ENCODE peak calls at places on chromosomes 4 and X, in ten cellular contexts. V, Z, L, Q, Y, P, M, U, O and K are unnamed samples.

GRCh38 chrX:116379854-116380253 is 56.6 kb upstream of the SLC6A14 start:
- DNase-seq in M (peak), Y (peak), Z (no peak), Q (peak), U (no peak), P (no peak), V (peak), L (no peak), O (no peak), K (peak)

GRCh38 chr4:186666252-186666651 is 57.4 kb downstream of the FAT1 start:
- DNase-seq in Z (no peak), Q (no peak), O (no peak), Y (peak), L (no peak), U (no peak), V (no peak), M (no peak), P (no peak), K (no peak)

GRCh38 chr4:78361621-78362120 is 189.9 kb upstream of the ANXA3 start:
- DNase-seq in Z (no peak), V (no peak), P (no peak), U (no peak), L (no peak), O (no peak), M (no peak), Y (no peak), Q (no peak), K (no peak)

GRCh38 chr4:83556836-83557235 is 20.9 kb downstream of the GPAT3 start:
- DNase-seq in U (no peak), M (no peak), V (no peak), Z (no peak), P (no peak), Q (no peak), O (no peak), Y (no peak), L (no peak), K (no peak)

GRCh38 chr4:37503231-37503630 is 182.9 kb downstream of the RELL1 start:
- DNase-seq in M (no peak), P (no peak), V (no peak), Z (no peak), O (no peak), Y (no peak), U (no peak), L (no peak), Q (no peak), K (no peak)

GRCh38 chr4:129623233-129623632 is 527.3 kb downstream of the C4orf33 start:
- DNase-seq in Y (no peak), Z (no peak), O (no peak), P (no peak), M (no peak), L (no peak), Q (no peak), V (no peak), U (no peak), K (no peak)

GRCh38 chrX:148929686-148930085 is 429.3 kb downstream of the AFF2 start:
- DNase-seq in Z (no peak), U (no peak), Y (peak), L (no peak), P (no peak), V (no peak), Q (no peak), M (no peak), O (no peak), K (no peak)

GRCh38 chr4:132332932-132333722 is 816.0 kb upstream of the PCDH10 start:
- DNase-seq in L (no peak), P (no peak), O (no peak), U (no peak), Q (no peak), Y (no peak), V (peak), M (peak), Z (peak), K (no peak)

GRCh38 chrX:77427586-77427985 is 19.6 kb upstream of the FGF16 start:
- DNase-seq in U (no peak), P (no peak), Y (no peak), Z (no peak), M (no peak), Q (no peak), L (no peak), O (no peak), V (no peak), K (no peak)

GRCh38 chr4:159284733-159285132 is 181.9 kb downstream of the RAPGEF2 start:
- DNase-seq in V (no peak), P (no peak), Q (no peak), M (no peak), L (no peak), Z (no peak), U (no peak), O (no peak), Y (no peak), K (no peak)

GRCh38 chr4:84719115-84719514 is 136.2 kb downstream of the CDS1 start:
- DNase-seq in Y (no peak), Z (no peak), U (no peak), P (no peak), L (no peak), Q (no peak), V (no peak), O (no peak), M (peak), K (no peak)

GRCh38 chrX:120120223-120120622 is 4.5 kb upstream of the RHOXF1 start:
- DNase-seq in Q (no peak), Y (peak), M (no peak), Z (no peak), U (no peak), O (no peak), L (no peak), V (no peak), P (no peak), K (no peak)

GRCh38 chr4:20017035-20017434 is 234.7 kb upstream of the SLIT2 start:
- DNase-seq in P (no peak), Z (no peak), U (no peak), Y (peak), O (no peak), M (peak), Q (no peak), V (no peak), L (no peak), K (no peak)

GRCh38 chr4:112312610-112313239 is 15.6 kb downstream of the ALPK1 start:
- DNase-seq in P (no peak), Y (no peak), U (no peak), Q (no peak), V (no peak), Z (no peak), L (no peak), M (no peak), O (no peak), K (no peak)

GRCh38 chrX:14026121-14026520 is 3.6 kb downstream of the GEMIN8 start:
- DNase-seq in M (no peak), Q (no peak), P (no peak), Z (no peak), V (no peak), O (no peak), U (no peak), L (no peak), Y (no peak), K (no peak)

GRCh38 chr4:36244257-36245084 is at the start of gene ARAP2:
- DNase-seq in Q (peak), M (peak), L (no peak), U (no peak), V (no peak), O (no peak), Z (peak), P (peak), Y (peak), K (peak)

GRCh38 chr4:98657531-98658286 is 702 bp downstream of the TSPAN5 start:
- DNase-seq in Z (peak), Q (peak), L (no peak), O (no peak), Y (peak), M (peak), P (peak), U (no peak), V (peak), K (peak)

GRCh38 chr4:159105761-159106243 is 2.9 kb downstream of the RAPGEF2 start:
- DNase-seq in L (no peak), O (no peak), Z (no peak), U (no peak), V (no peak), Q (no peak), Y (peak), M (peak), P (no peak), K (no peak)

GRCh38 chr4:175705407-175705806 is 106.7 kb downstream of the GPM6A start:
- DNase-seq in Z (no peak), Y (no peak), V (peak), U (no peak), P (no peak), O (no peak), L (no peak), M (peak), Q (peak), K (no peak)

GRCh38 chr4:146308951-146309350 is 94.6 kb downstream of the REELD1 start:
- DNase-seq in U (no peak), Q (no peak), Y (peak), V (no peak), L (no peak), O (no peak), P (no peak), M (no peak), Z (no peak), K (no peak)

GRCh38 chrX:54413753-54414152 is 26.5 kb upstream of the TSR2 start:
- DNase-seq in O (no peak), P (no peak), Z (no peak), Y (no peak), M (peak), L (no peak), V (no peak), Q (no peak), U (no peak), K (no peak)

GRCh38 chrX:132750312-132751042 is 208.0 kb downstream of the HS6ST2 start:
- DNase-seq in M (peak), L (no peak), O (no peak), V (no peak), Y (no peak), Q (no peak), P (no peak), U (no peak), Z (no peak), K (no peak)
- H3K27ac ChIP-seq in M (no peak), L (no peak), O (no peak), V (no peak), Y (no peak), Q (no peak), P (no peak), U (no peak), Z (no peak), K (no peak)

GRCh38 chr4:5814421-5814820 is 78.5 kb downstream of the CRMP1 start:
- DNase-seq in V (no peak), Q (no peak), L (no peak), M (no peak), Z (no peak), U (no peak), O (no peak), P (no peak), Y (no peak), K (no peak)

GRCh38 chr4:5810151-5810550 is 82.7 kb downstream of the CRMP1 start:
- DNase-seq in V (no peak), Y (no peak), O (no peak), P (no peak), Q (no peak), M (no peak), L (no peak), U (no peak), Z (no peak), K (no peak)

GRCh38 chr4:5813882-5814255 is 79.0 kb downstream of the CRMP1 start:
- DNase-seq in Q (no peak), Y (no peak), P (no peak), M (no peak), O (no peak), L (no peak), V (no peak), Z (no peak), U (no peak), K (no peak)

GRCh38 chr4:5810770-5811430 is 82.0 kb downstream of the CRMP1 start:
- DNase-seq in P (no peak), O (no peak), M (no peak), Z (no peak), L (no peak), Q (no peak), V (no peak), Y (no peak), U (no peak), K (no peak)

DNA sequence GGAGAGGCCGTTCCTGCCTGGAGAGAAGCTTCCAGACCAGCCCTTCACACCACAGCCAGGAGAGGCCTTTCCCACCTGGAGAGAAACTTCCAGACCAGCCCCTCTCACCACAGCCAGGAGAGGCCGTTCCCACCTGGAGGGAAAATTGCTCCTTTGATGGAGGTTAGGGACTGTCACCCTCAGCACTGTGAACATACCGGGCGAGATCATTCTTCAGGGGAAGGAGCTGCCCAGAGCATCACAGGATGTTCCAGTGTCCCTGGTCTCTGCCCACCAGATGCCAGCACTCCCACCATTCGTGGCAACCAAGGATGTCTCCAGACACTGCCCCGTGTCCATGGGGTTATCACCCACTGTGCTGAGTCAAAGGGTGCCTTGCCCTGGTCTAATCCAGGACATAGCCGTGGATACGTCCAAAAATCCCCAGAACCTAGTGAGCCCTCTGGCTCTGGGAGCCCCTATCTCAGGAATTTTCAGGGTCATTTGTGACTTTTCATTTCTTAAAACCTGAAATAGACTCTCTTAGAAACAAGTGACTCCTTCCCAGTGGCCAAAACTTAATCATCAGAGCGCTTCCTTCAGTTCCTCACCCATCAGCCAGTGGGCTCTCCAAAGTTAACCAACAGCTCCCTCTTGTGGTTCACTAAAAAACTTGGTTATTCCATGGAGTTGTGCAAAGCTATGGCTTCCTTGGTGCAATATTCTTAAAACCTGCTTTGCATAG is 80.2 kb downstream of the CRMP1 start:
- DNase-seq in L (no peak), Z (peak), U (no peak), Q (no peak), V (peak), O (no peak), M (peak), Y (peak), P (no peak), K (peak)
- TF ChIP-seq CTCF in L (peak), Z (peak), U (peak), Q (peak), V (peak), O (peak), M (peak), Y (peak), P (peak), K (peak)

GRCh38 chr4:80045831-80046230 is 27.2 kb downstream of the ANTXR2 start:
- DNase-seq in L (no peak), O (no peak), Z (no peak), U (no peak), P (no peak), V (no peak), M (peak), Q (no peak), Y (peak), K (no peak)
- H3K27ac ChIP-seq in L (peak), O (peak), Z (no peak), U (no peak), P (no peak), V (no peak), M (peak), Q (peak), Y (no peak), K (no peak)

DNA sequence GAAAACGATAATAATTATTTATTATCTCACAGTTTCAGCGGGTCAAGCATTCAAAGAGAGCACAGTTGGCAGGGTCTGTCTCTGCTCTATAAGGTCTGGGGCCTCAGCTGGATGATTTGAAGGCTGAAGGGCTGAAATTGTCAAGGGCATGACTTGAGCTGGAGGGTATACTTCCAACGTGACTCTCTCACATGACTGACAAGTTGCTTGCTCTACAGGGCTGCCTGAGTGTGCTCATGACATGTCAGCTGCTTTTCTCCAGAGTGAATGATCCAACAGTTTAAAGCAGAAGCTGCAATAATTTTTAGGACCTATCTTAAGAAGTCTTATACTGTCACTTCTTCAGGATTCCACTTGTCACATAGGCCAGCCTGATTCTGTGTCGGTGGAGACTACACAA is 51.2 kb downstream of the TIGD2 start:
- DNase-seq in M (no peak), Y (no peak), Z (no peak), Q (no peak), L (no peak), U (no peak), V (no peak), O (no peak), P (no peak), K (no peak)
- TF ChIP-seq CTCF in M (no peak), Y (no peak), Z (no peak), Q (no peak), L (no peak), U (no peak), V (no peak), O (no peak), P (no peak), K (no peak)

GRCh38 chr4:14115106-14115505 is 487.6 kb upstream of the BOD1L1 start:
- DNase-seq in Z (no peak), V (no peak), Y (no peak), L (no peak), U (no peak), Q (no peak), O (no peak), M (no peak), P (no peak), K (no peak)

GRCh38 chr4:14117575-14118228 is 490.2 kb upstream of the BOD1L1 start:
- DNase-seq in M (no peak), U (no peak), L (no peak), Q (peak), P (no peak), Y (no peak), Z (no peak), V (no peak), O (no peak), K (no peak)

GRCh38 chr4:14110407-14110806 is 482.9 kb upstream of the BOD1L1 start:
- DNase-seq in Z (no peak), L (no peak), V (no peak), U (no peak), Y (peak), P (no peak), Q (no peak), M (peak), O (no peak), K (no peak)

DNA sequence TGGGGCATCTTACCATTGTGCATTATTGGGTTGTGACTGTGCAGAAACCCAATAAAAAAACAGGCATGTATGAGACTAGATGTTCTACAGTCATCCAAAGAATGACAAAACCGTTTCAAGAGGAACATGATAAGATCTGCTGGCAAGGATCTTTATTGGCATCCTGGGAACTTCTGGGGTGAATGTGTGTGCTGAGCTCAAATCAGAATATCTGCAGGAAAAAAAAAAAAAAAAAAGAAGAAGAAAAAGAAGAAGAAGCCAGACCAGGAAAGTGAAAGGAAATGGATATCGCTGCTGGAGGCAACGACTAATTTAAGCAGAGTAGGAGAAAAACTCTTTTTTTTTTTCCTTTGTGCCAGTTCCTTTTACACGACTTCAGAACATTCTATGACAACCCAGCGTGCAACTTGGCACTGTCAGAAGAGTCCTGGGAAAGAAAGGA is 484.2 kb upstream of the BOD1L1 start:
- DNase-seq in U (no peak), V (peak), Q (no peak), L (no peak), M (peak), P (no peak), O (no peak), Y (peak), Z (no peak), K (no peak)
- H3K27ac ChIP-seq in U (no peak), V (peak), Q (no peak), L (no peak), M (no peak), P (no peak), O (no peak), Y (no peak), Z (peak), K (no peak)

GRCh38 chrX:41291309-41291708 is 42.7 kb upstream of the DDX3X start:
- DNase-seq in M (no peak), V (no peak), L (no peak), P (no peak), O (no peak), Q (no peak), U (no peak), Z (no peak), Y (no peak), K (no peak)

DNA sequence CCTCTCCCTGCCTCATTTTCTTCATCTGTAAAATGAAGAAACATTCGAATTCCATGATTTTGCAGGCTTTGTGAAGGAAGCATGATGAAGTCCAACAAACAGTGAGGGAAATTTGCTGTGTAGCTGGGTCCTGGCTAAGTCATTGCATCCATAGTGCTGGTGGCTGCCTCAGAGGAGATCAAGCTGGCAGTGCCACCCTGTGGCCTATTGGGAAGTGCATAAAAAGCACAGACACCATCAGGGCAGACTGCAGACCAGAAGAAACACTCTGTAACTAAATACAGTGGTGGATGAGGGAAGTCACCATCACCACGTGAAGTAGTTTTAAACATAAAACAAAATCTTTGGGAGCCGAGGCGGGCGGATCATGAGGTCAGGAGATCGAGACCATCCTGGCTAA is 40.7 kb upstream of the DDX3X start:
- DNase-seq in M (no peak), O (no peak), Y (no peak), Q (no peak), Z (no peak), P (no peak), L (no peak), V (peak), U (no peak), K (no peak)
- TF ChIP-seq CTCF in M (no peak), O (no peak), Y (peak), Q (peak), Z (peak), P (no peak), L (no peak), V (peak), U (no peak), K (no peak)

GRCh38 chrX:39814391-39814790 is 283.4 kb downstream of the BCOR start:
- DNase-seq in V (peak), P (no peak), Y (peak), Z (no peak), U (no peak), O (no peak), M (peak), Q (no peak), L (no peak), K (peak)

GRCh38 chrX:39810901-39811300 is 286.9 kb downstream of the BCOR start:
- DNase-seq in L (no peak), M (no peak), U (no peak), O (no peak), P (no peak), Z (no peak), V (no peak), Q (no peak), Y (no peak), K (no peak)

GRCh38 chrX:39811391-39811790 is 286.4 kb downstream of the BCOR start:
- DNase-seq in M (no peak), L (no peak), U (no peak), Z (no peak), Y (no peak), P (no peak), Q (no peak), O (no peak), V (no peak), K (no peak)

GRCh38 chrX:39815621-39816020 is 282.1 kb downstream of the BCOR start:
- DNase-seq in Z (no peak), P (no peak), U (no peak), O (no peak), M (peak), Y (peak), L (no peak), Q (no peak), V (peak), K (no peak)

GRCh38 chrX:39813631-39814246 is 284.0 kb downstream of the BCOR start:
- DNase-seq in Z (no peak), U (no peak), P (peak), Q (peak), M (peak), L (peak), Y (peak), O (peak), V (no peak), K (no peak)
- H3K27ac ChIP-seq in Z (peak), U (peak), P (no peak), Q (peak), M (no peak), L (no peak), Y (no peak), O (peak), V (no peak), K (peak)

DNA sequence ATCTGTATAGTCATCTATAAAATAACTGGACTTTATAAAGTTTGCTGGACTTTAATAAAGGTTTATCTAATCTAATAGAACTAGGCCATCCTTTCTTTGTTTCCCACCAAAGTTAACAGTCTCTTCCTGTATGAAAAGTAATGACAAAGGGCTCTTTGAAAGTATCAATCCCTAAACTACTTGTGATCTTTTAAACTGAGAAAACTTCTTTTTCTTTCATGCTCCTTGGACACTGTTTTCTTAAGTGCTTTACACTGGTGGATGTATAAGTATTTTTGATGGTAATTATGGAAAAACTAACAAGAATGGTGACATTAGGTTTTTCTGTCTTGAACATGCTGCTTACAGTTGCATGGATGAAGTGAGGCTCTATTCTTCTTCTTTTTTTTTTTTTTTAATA is 2.4 kb upstream of the ZFX start:
- DNase-seq in Z (no peak), M (no peak), Q (no peak), V (no peak), O (no peak), P (no peak), U (no peak), L (no peak), Y (no peak), K (no peak)
- TF ChIP-seq CTCF in Z (no peak), M (no peak), Q (no peak), V (no peak), O (no peak), P (no peak), U (no peak), L (no peak), Y (no peak), K (no peak)